ENCODE peak calls at places on chromosome 19, in four cellular contexts. Q is GM12878, I is HL-60, O is K562. G is an unnamed sample.

GRCh38 chr19:30119180-30119920 is 177.3 kb downstream of the URI1 start:
- DNase-seq in O (no peak), I (no peak), Q (no peak), G (no peak)

GRCh38 chr19:19429361-19429760 is 23.9 kb downstream of the GATAD2A start:
- DNase-seq in I (no peak), Q (no peak), O (no peak), G (no peak)

GRCh38 chr19:42683917-42684513 is 56.3 kb downstream of the PSG3 start:
- DNase-seq in I (peak; percentile 18), Q (no peak), O (peak; percentile 48), G (no peak)

GRCh38 chr19:28521614-28522544 is 691.1 kb downstream of the UQCRFS1 start:
- DNase-seq in I (no peak), O (no peak), Q (no peak), G (no peak)

GRCh38 chr19:19399733-19400438 is 5.6 kb upstream of the GATAD2A start:
- DNase-seq in O (no peak), I (no peak), Q (no peak), G (no peak)

GRCh38 chr19:39971380-39971841 is 446 bp downstream of the PSMC4 start:
- DNase-seq in O (peak; percentile 71), Q (no peak), I (no peak), G (no peak)

GRCh38 chr19:5086232-5086631 is 117.3 kb downstream of the KDM4B start:
- DNase-seq in O (no peak), Q (no peak), I (no peak), G (no peak)

GRCh38 chr19:21626091-21626490 is 120.7 kb downstream of the ZNF429 start:
- DNase-seq in I (no peak), Q (no peak), O (no peak), G (no peak)

GRCh38 chr19:29495971-29496441 is 29.8 kb upstream of the VSTM2B start:
- DNase-seq in Q (no peak), O (no peak), I (no peak), G (no peak)

GRCh38 chr19:29287061-29287460 is 74.1 kb upstream of the UQCRFS1 start:
- DNase-seq in I (no peak), Q (no peak), O (no peak), G (no peak)

GRCh38 chr19:46603752-46604241 is 2.7 kb downstream of the CALM3 start:
- DNase-seq in I (no peak), Q (no peak), O (peak; percentile 17), G (no peak)

GRCh38 chr19:15425321-15425950 is 6.6 kb upstream of the AKAP8L start:
- DNase-seq in Q (no peak), I (no peak), O (no peak), G (no peak)

GRCh38 chr19:18157465-18158063 is 4.6 kb downstream of the PIK3R2 start:
- DNase-seq in Q (no peak), O (no peak), I (no peak), G (no peak)

GRCh38 chr19:41321600-41322270 is 11.8 kb downstream of the CCDC97 start:
- DNase-seq in Q (no peak), O (peak; percentile 65), I (no peak), G (no peak)

GRCh38 chr19:7534531-7534980 is 961 bp upstream of the PNPLA6 start:
- DNase-seq in Q (no peak), I (no peak), O (peak; percentile 60), G (no peak)

GRCh38 chr19:46350029-46350757 is 3.3 kb downstream of the PPP5C start:
- DNase-seq in Q (no peak), I (no peak), O (no peak), G (no peak)

GRCh38 chr19:36061367-36061766 is 6.7 kb downstream of the WDR62 start:
- DNase-seq in I (no peak), O (no peak), Q (no peak), G (no peak)

GRCh38 chr19:5125797-5126497 is 157.0 kb downstream of the KDM4B start:
- DNase-seq in I (no peak), O (no peak), Q (no peak), G (no peak)

GRCh38 chr19:46841458-46842083 is 9.1 kb downstream of the AP2S1 start:
- DNase-seq in I (no peak), O (no peak), Q (no peak), G (no peak)

GRCh38 chr19:43480574-43480973 is 15.2 kb upstream of the LYPD3 start:
- DNase-seq in Q (no peak), O (no peak), I (no peak), G (no peak)

GRCh38 chr19:46732172-46732938 is 13.5 kb upstream of the FKRP start:
- DNase-seq in I (no peak), Q (no peak), O (no peak), G (no peak)

GRCh38 chr19:7561229-7561806 is 25.8 kb downstream of the PNPLA6 start:
- DNase-seq in Q (no peak), O (no peak), I (no peak), G (no peak)

GRCh38 chr19:10552596-10553053 is 8.9 kb downstream of the ATG4D start:
- DNase-seq in I (no peak), O (peak; percentile 71), Q (no peak), G (no peak)

GRCh38 chr19:55028757-55029156 is 9.3 kb downstream of the GP6 start:
- DNase-seq in O (no peak), I (no peak), Q (no peak), G (no peak)

GRCh38 chr19:3740431-3740830 is 21.1 kb downstream of the APBA3 start:
- DNase-seq in I (no peak), O (no peak), Q (no peak), G (no peak)

GRCh38 chr19:31330761-31331160 is 18.5 kb downstream of the TSHZ3 start:
- DNase-seq in Q (no peak), O (no peak), I (no peak), G (no peak)

GRCh38 chr19:33685541-33685940 is 63.8 kb downstream of the CHST8 start:
- DNase-seq in I (no peak), O (no peak), Q (no peak), G (no peak)

GRCh38 chr19:47075941-47076340 is 27.5 kb upstream of the TMEM160 start:
- DNase-seq in I (no peak), O (no peak), Q (no peak), G (no peak)

GRCh38 chr19:8449830-8450229 is 5.1 kb downstream of the HNRNPM start:
- DNase-seq in I (no peak), Q (no peak), O (no peak), G (no peak)

GRCh38 chr19:45117167-45117594 is 24.2 kb downstream of the PPP1R37 start:
- DNase-seq in I (no peak), Q (peak; percentile 73), O (peak; percentile 51), G (peak; percentile 73)

GRCh38 chr19:41328157-41328817 is 18.3 kb downstream of the CCDC97 start:
- DNase-seq in Q (no peak), I (no peak), O (no peak), G (no peak)

GRCh38 chr19:41479757-41480191 is 36.8 kb downstream of the ERICH4 start:
- DNase-seq in O (peak; percentile 30), Q (no peak), I (no peak), G (no peak)

GRCh38 chr19:50329146-50329925 is at the start of gene KCNC3:
- DNase-seq in O (peak; percentile 95), Q (peak; percentile 83), I (peak; percentile 97), G (peak; percentile 94)

GRCh38 chr19:50332264-50333038 is 3.3 kb upstream of the KCNC3 start:
- DNase-seq in Q (no peak), O (no peak), I (no peak), G (no peak)

GRCh38 chr19:50331187-50332013 is 2.2 kb upstream of the KCNC3 start:
- DNase-seq in Q (no peak), I (no peak), O (no peak), G (no peak)

GRCh38 chr19:50332014-50332263 is 2.8 kb upstream of the KCNC3 start:
- DNase-seq in O (no peak), Q (no peak), I (no peak), G (no peak)

DNA sequence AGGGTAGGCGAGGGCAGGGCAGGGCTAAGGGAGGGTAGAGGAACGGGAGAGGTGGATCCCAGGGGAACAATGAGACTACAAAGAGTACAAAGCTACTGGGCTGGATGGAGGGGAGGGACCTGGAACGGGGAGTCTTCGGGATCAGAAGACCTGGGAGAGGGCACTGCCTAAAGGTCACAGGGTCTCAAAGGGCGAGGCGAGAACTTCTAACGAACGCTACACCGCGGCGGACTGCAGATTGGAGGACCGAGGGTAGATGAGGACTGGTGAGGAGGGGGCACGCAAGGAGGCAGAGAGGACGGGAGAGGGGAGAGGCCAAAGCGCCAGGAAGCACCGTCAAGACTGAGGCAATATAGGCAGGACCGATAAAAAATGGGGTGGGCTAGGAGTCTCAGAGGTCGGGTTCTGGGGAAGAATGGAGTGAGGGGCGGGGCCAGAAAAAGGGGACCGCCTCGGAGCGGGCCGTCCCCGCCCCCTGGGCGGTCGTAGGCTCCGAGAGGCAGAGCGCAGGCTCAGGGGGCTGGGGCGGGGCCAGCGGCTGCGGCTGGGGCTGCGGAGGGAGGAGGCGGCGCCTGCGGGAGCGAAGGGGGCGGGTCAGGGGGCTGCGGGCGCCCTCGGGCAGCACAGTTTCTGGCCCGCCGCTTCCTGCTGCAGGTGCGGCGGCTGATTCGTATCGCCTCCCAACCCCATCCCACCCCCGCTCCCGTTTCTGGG is 1.3 kb upstream of the KCNC3 start:
- DNase-seq in I (peak; percentile 65), O (peak; percentile 88), Q (no peak), G (peak; percentile 80)
- TF ChIP-seq SPI1 in I (no peak), O (no peak), Q (no peak), G (no peak)

DNA sequence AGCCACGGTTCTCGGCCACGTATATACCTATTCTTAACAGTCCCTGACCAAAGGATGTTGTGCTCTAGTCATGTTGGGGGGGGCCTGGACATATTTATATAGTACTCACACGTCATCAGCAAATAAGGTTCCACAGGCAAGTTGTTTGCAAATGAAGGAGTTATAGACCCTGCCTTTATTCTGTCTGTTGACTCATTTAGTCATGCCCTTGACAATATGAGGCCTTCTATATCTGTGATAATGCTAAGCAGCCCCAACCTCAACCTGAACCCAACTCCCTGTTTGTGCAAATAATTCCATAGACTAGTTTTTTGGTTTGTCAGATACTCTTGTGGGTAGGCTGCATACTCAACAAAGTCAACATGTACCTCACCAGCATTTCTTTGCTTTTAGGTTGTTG is 8.9 kb downstream of the ZNF586 start:
- DNase-seq in Q (no peak), O (no peak), I (no peak), G (no peak)
- TF ChIP-seq POLR2AphosphoS5 in Q (no peak), O (no peak), I (no peak), G (no peak)

GRCh38 chr19:13103585-13103923 is 896 bp upstream of the LYL1 start:
- DNase-seq in O (no peak), Q (no peak), I (no peak), G (no peak)
- TF ChIP-seq SPI1 in O (no peak), Q (no peak), I (no peak), G (no peak)

DNA sequence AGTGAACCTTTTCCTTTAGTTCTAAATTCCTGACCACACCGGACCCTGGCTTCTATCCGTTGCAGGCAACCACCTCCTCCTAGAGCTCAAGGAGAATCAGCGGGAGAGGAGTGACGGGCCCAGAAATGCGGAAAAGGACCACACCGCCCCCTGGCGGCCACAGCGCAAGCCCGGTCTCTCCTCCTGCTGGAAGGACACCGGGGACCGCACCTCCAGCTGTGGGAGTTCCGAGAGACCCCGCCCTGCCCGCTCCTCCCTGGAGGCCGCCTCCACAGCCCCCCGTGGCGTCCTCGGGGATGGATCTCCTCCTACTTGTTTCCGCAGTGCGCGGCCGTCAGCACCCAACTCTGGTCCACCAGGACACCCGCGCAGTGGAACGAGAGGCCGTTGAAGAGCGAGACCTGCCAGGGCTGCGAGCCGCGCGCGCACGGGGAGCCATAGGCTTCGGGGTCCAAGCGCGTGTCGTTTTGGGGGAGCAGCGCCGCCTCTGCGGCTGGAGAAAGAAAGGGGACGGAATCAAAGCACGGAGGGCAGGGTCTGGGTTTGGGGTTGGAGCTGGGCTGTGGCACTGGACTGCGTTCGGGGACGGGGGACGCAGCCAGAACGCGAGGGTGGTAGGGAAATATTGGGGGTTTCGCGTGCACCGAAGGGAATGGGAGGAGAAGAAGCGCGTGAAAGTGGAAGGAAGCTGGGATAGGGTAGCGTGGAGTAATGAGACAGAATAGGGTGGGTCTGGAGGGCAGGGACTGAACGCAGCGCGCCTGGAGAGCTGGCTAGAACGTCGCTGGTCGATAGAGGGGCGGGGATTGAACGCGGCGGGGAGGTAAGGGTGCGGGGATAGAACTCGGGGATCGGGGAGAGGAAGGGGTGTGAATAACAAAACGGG is 2.5 kb downstream of the KLK10 start:
- DNase-seq in Q (no peak), I (no peak), O (peak; percentile 84), G (no peak)
- TF ChIP-seq POLR2AphosphoS5 in Q (no peak), I (no peak), O (no peak), G (no peak)

G was measured in GM12891.